ENCODE peak calls at places on chromosomes 7 and 10, in ten cellular contexts. E, U, Q, P, Z, W, X, A, G and J are unnamed samples.

GRCh38 chr10:71357792-71358265 is 38.8 kb downstream of the SLC29A3 start:
- DNase-seq in E (no peak), U (no peak), Q (peak), P (peak), Z (no peak), W (peak), X (no peak), A (no peak), G (peak), J (no peak)

GRCh38 chr10:90930971-90931841 is 10.3 kb upstream of the ANKRD1 start:
- DNase-seq in E (no peak), U (peak), Q (peak), P (peak), Z (no peak), W (peak), X (no peak), A (no peak), G (peak), J (no peak)

GRCh38 chr10:70459061-70459770 is 17.7 kb upstream of the NODAL start:
- DNase-seq in E (no peak), U (no peak), Q (no peak), P (no peak), Z (no peak), W (no peak), X (no peak), A (no peak), G (no peak), J (no peak)

GRCh38 chr10:93595378-93596288 is 5.4 kb downstream of the RBP4 start:
- DNase-seq in E (no peak), U (no peak), Q (no peak), P (no peak), Z (no peak), W (no peak), X (no peak), A (no peak), G (no peak), J (no peak)

GRCh38 chr7:155324012-155324917 is 26.6 kb downstream of the INSIG1 start:
- DNase-seq in E (no peak), U (no peak), Q (no peak), P (no peak), Z (no peak), W (no peak), X (no peak), A (no peak), G (no peak), J (no peak)

GRCh38 chr7:55181774-55182173 is 163.0 kb downstream of the EGFR start:
- DNase-seq in E (peak), U (no peak), Q (no peak), P (no peak), Z (no peak), W (no peak), X (no peak), A (no peak), G (no peak), J (no peak)

GRCh38 chr10:17609523-17610079 is 7.6 kb downstream of the HACD1 start:
- DNase-seq in E (no peak), U (no peak), Q (no peak), P (no peak), Z (no peak), W (no peak), X (no peak), A (no peak), G (no peak), J (no peak)

GRCh38 chr7:149735181-149735602 is 38.2 kb downstream of the ZNF467 start:
- DNase-seq in E (no peak), U (no peak), Q (no peak), P (peak), Z (no peak), W (no peak), X (no peak), A (no peak), G (no peak), J (no peak)

GRCh38 chr7:1550005-1550845 is 5.8 kb downstream of the TMEM184A start:
- DNase-seq in E (no peak), U (no peak), Q (no peak), P (peak), Z (no peak), W (no peak), X (no peak), A (no peak), G (no peak), J (no peak)

GRCh38 chr7:29039747-29040569 is 81.8 kb upstream of the TRIL start:
- DNase-seq in E (no peak), U (no peak), Q (peak), P (no peak), Z (no peak), W (peak), X (no peak), A (no peak), G (no peak), J (no peak)

GRCh38 chr10:18472977-18473376 is 178.4 kb downstream of the NSUN6 start:
- DNase-seq in E (no peak), U (peak), Q (no peak), P (no peak), Z (no peak), W (no peak), X (no peak), A (no peak), G (no peak), J (no peak)

GRCh38 chr10:95865814-95866447 is 41.8 kb upstream of the CC2D2B start:
- DNase-seq in E (no peak), U (no peak), Q (no peak), P (no peak), Z (no peak), W (no peak), X (no peak), A (no peak), G (no peak), J (no peak)

GRCh38 chr7:91064938-91065337 is 199.3 kb upstream of the FZD1 start:
- DNase-seq in E (no peak), U (no peak), Q (no peak), P (no peak), Z (no peak), W (peak), X (no peak), A (no peak), G (no peak), J (no peak)